ENCODE peak calls at places on chromosomes 3 and 15, in ten cellular contexts. U is tibial nerve, B is GM12891, W is ovary, P is stomach, Y is adrenal gland, J is prostate gland, E is sigmoid colon, F is lower leg skin, M is breast epithelium. O is an unnamed sample.
A peak's percentile ranks its signal among the peaks of the same experiment; 100 is the strongest.

GRCh38 chr3:159919873-159920272 is 68.8 kb upstream of the IL12A start:
- DNase-seq in U (no peak), B (no peak), W (no peak), P (no peak), Y (no peak), J (no peak), E (no peak), F (no peak), M (no peak), O (no peak)

GRCh38 chr3:135992072-135992471 is 26.5 kb downstream of the PPP2R3A start:
- DNase-seq in U (no peak), B (no peak), W (no peak), P (no peak), Y (no peak), J (no peak), E (no peak), F (no peak), M (no peak), O (no peak)

GRCh38 chr3:140308535-140308934 is 369.3 kb upstream of the TRIM42 start:
- DNase-seq in U (no peak), B (no peak), W (no peak), P (no peak), Y (no peak), J (no peak), E (no peak), F (no peak), M (no peak), O (no peak)

GRCh38 chr15:31517711-31518110 is 191.1 kb downstream of the KLF13 start:
- DNase-seq in U (no peak), B (no peak), W (no peak), P (no peak), Y (no peak), J (no peak), E (no peak), F (no peak), M (no peak), O (no peak)

GRCh38 chr15:69225355-69226027 is 65.1 kb downstream of the GLCE start:
- DNase-seq in U (no peak), B (no peak), W (no peak), P (no peak), Y (no peak), J (no peak), E (no peak), F (no peak), M (no peak), O (no peak)

GRCh38 chr15:26864664-26865191 is 2.1 kb upstream of the GABRA5 start:
- DNase-seq in U (no peak), B (no peak), W (no peak), P (peak; percentile 31), Y (peak; percentile 49), J (no peak), E (no peak), F (no peak), M (no peak), O (no peak)

GRCh38 chr3:69646287-69647067 is 92.8 kb upstream of the MITF start:
- DNase-seq in U (no peak), B (no peak), W (no peak), P (no peak), Y (no peak), J (no peak), E (no peak), F (no peak), M (no peak), O (no peak)

GRCh38 chr3:152073267-152073666 is 195.5 kb upstream of the MBNL1 start:
- DNase-seq in U (no peak), B (no peak), W (no peak), P (no peak), Y (no peak), J (no peak), E (no peak), F (no peak), M (no peak), O (no peak)

DNA sequence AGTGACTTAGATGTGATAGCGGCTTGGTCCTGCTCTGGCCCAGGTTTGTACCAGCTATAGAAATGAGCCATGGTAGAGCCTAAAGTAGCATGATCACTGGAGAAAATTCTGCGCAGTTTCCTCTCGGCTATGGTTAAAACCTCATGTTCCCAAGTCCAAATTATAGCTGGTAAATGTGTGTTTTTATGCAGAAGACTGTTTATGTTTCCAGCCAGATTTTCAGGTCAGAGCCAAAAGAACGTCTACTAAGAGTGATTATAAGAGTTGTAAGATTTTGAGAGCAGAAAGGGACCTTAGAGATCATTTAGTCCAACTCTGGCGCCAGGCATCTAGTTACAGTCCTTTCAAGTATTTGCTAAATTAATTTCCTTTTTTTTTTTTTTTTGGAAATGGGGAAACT is 333.7 kb downstream of the LPP start:
- DNase-seq in U (no peak), B (no peak), W (no peak), P (no peak), Y (no peak), J (no peak), E (no peak), F (no peak), M (no peak), O (no peak)
- TF ChIP-seq POLR2A in U (no peak), B (no peak), W (no peak), P (no peak), Y (no peak), J (no peak), E (no peak), F (no peak), M (no peak), O (no peak)

GRCh38 chr3:58433400-58434169 is at the start of gene PDHB:
- DNase-seq in U (peak; percentile 78), B (peak; percentile 92), W (peak; percentile 90), P (peak; percentile 92), Y (peak; percentile 93), J (peak; percentile 87), E (peak; percentile 97), F (peak; percentile 88), M (peak; percentile 81), O (peak; percentile 95)
- TF ChIP-seq POLR2A in U (peak; percentile 81), B (peak; percentile 87), W (peak; percentile 79), P (no peak), Y (peak; percentile 85), J (peak; percentile 70), E (peak; percentile 70), F (no peak), M (peak; percentile 62), O (no peak)

GRCh38 chr3:63861306-63861705 is 2.3 kb downstream of the THOC7 start:
- DNase-seq in U (no peak), B (no peak), W (no peak), P (no peak), Y (no peak), J (no peak), E (no peak), F (no peak), M (no peak), O (no peak)

GRCh38 chr3:63867225-63867624 is 3.6 kb downstream of the ATXN7 start:
- DNase-seq in U (no peak), B (no peak), W (no peak), P (no peak), Y (no peak), J (no peak), E (no peak), F (no peak), M (no peak), O (no peak)

GRCh38 chr3:63863150-63864007 is at the start of the genes ATXN7 and THOC7:
- DNase-seq in U (peak; percentile 18), B (peak; percentile 56), W (peak; percentile 55), P (peak; percentile 79), Y (peak; percentile 62), J (peak; percentile 46), E (peak; percentile 83), F (peak; percentile 32), M (peak; percentile 58), O (peak; percentile 76)

GRCh38 chr3:63862804-63863149 is 828 bp downstream of the THOC7 start:
- DNase-seq in U (no peak), B (peak; percentile 6), W (no peak), P (no peak), Y (no peak), J (no peak), E (no peak), F (no peak), M (no peak), O (no peak)

GRCh38 chr3:63864008-63864871 is 573 bp downstream of the ATXN7 start:
- DNase-seq in U (peak; percentile 58), B (peak; percentile 56), W (peak; percentile 37), P (peak; percentile 56), Y (peak; percentile 43), J (peak; percentile 17), E (no peak), F (peak; percentile 39), M (no peak), O (peak; percentile 53)
- TF ChIP-seq POLR2A in U (no peak), B (no peak), W (no peak), P (no peak), Y (peak; percentile 13), J (no peak), E (no peak), F (no peak), M (no peak), O (peak; percentile 19)

GRCh38 chr15:48020166-48020565 is 100.6 kb upstream of the SLC24A5 start:
- DNase-seq in U (no peak), B (no peak), W (no peak), P (no peak), Y (no peak), J (no peak), E (no peak), F (no peak), M (no peak), O (no peak)

GRCh38 chr15:48017747-48018146 is 103.0 kb upstream of the SLC24A5 start:
- DNase-seq in U (no peak), B (no peak), W (no peak), P (peak; percentile 54), Y (no peak), J (peak; percentile 85), E (no peak), F (peak; percentile 25), M (no peak), O (no peak)

GRCh38 chr15:48021336-48022086 is 99.3 kb upstream of the SLC24A5 start:
- DNase-seq in U (no peak), B (no peak), W (no peak), P (no peak), Y (no peak), J (no peak), E (no peak), F (no peak), M (no peak), O (no peak)

GRCh38 chr15:48012191-48012590 is 108.6 kb upstream of the SLC24A5 start:
- DNase-seq in U (no peak), B (no peak), W (no peak), P (no peak), Y (no peak), J (no peak), E (no peak), F (no peak), M (no peak), O (no peak)

DNA sequence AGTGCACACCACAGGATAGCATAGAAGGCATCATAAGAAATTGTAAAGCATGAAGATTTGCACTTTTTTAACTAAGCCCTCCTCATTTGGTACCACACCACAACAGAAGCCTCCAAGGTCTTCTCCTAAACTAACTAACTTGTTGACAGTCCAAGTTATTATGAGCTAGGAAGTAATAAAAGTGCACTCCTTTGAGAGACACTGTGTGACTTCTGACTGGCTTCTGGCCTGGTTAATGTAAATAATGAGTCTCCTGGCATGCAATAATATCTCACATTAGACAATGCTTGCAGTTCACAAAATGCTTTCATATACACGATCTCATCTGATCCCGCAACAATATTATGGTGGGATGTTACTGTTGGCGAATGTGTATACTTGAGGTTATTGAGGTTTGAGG is 103.9 kb upstream of the SLC24A5 start:
- DNase-seq in U (no peak), B (no peak), W (no peak), P (no peak), Y (no peak), J (peak; percentile 41), E (no peak), F (no peak), M (no peak), O (no peak)
- TF ChIP-seq POLR2A in U (no peak), B (no peak), W (no peak), P (no peak), Y (no peak), J (no peak), E (no peak), F (no peak), M (no peak), O (no peak)